ENCODE peak calls at places on chromosome 4, in five cellular contexts. J, W, B, L and D are unnamed samples.

GRCh38 chr4:184824776-184825393 is 883 bp downstream of the ACSL1 start:
- DNase-seq in J (no peak), W (no peak), B (no peak), L (no peak), D (no peak)

GRCh38 chr4:184282251-184282713 is 64.6 kb upstream of the ENPP6 start:
- DNase-seq in J (no peak), W (peak), B (no peak), L (peak), D (no peak)

GRCh38 chr4:6346373-6347110 is 76.9 kb downstream of the WFS1 start:
- DNase-seq in J (no peak), W (no peak), B (no peak), L (no peak), D (no peak)

GRCh38 chr4:53514509-53514908 is 76.8 kb downstream of the LNX1 start:
- DNase-seq in J (no peak), W (no peak), B (no peak), L (no peak), D (no peak)

GRCh38 chr4:10721616-10722015 is 37.0 kb upstream of the CLNK start:
- DNase-seq in J (no peak), W (no peak), B (no peak), L (no peak), D (no peak)

GRCh38 chr4:13912966-13913365 is 285.4 kb upstream of the BOD1L1 start:
- DNase-seq in J (peak), W (no peak), B (no peak), L (no peak), D (no peak)

GRCh38 chr4:138242076-138242829 is at the start of gene SLC7A11:
- DNase-seq in J (peak), W (no peak), B (peak), L (peak), D (peak)

GRCh38 chr4:121272526-121272925 is 108.3 kb downstream of the QRFPR start:
- DNase-seq in J (peak), W (no peak), B (peak), L (no peak), D (no peak)

GRCh38 chr4:128668566-128668965 is 140.9 kb upstream of the JADE1 start:
- DNase-seq in J (no peak), W (no peak), B (no peak), L (no peak), D (no peak)

GRCh38 chr4:170008801-170009200 is 17.4 kb downstream of the MFAP3L start:
- DNase-seq in J (no peak), W (no peak), B (no peak), L (no peak), D (no peak)

GRCh38 chr4:165810726-165811125 is 62.3 kb upstream of the TLL1 start:
- DNase-seq in J (peak), W (no peak), B (no peak), L (no peak), D (no peak)

GRCh38 chr4:14428125-14428524 is 574.2 kb upstream of the CPEB2 start:
- DNase-seq in J (no peak), W (no peak), B (no peak), L (no peak), D (no peak)

GRCh38 chr4:98516042-98516440 is 142.4 kb downstream of the TSPAN5 start:
- DNase-seq in J (peak), W (no peak), B (peak), L (no peak), D (no peak)

GRCh38 chr4:140372607-140373327 is 679 bp upstream of the SCOC start:
- DNase-seq in J (peak), W (peak), B (no peak), L (peak), D (no peak)

GRCh38 chr4:140367738-140368137 is 5.7 kb upstream of the SCOC start:
- DNase-seq in J (peak), W (no peak), B (peak), L (no peak), D (no peak)

GRCh38 chr4:140374130-140374477 is 658 bp downstream of the SCOC start:
- DNase-seq in J (no peak), W (no peak), B (no peak), L (no peak), D (no peak)

GRCh38 chr4:140368686-140369085 is 4.8 kb upstream of the SCOC start:
- DNase-seq in J (no peak), W (no peak), B (no peak), L (no peak), D (no peak)

GRCh38 chr4:140373328-140374129 is at the start of gene SCOC:
- DNase-seq in J (peak), W (peak), B (peak), L (peak), D (peak)
- TF ChIP-seq CTCF in J (no peak), W (no peak), B (no peak), L (no peak), D (no peak)

GRCh38 chr4:41041541-41041940 is 172.8 kb downstream of the APBB2 start:
- DNase-seq in J (no peak), W (no peak), B (no peak), L (no peak), D (no peak)

GRCh38 chr4:41044791-41045190 is 169.6 kb downstream of the APBB2 start:
- DNase-seq in J (no peak), W (no peak), B (no peak), L (no peak), D (no peak)

GRCh38 chr4:41038304-41038703 is 176.0 kb downstream of the APBB2 start:
- DNase-seq in J (no peak), W (no peak), B (no peak), L (no peak), D (no peak)

GRCh38 chr4:41039312-41039711 is 175.0 kb downstream of the APBB2 start:
- DNase-seq in J (no peak), W (no peak), B (no peak), L (no peak), D (no peak)

GRCh38 chr4:41044165-41044564 is 170.2 kb downstream of the APBB2 start:
- DNase-seq in J (no peak), W (no peak), B (no peak), L (no peak), D (no peak)
- TF ChIP-seq CTCF in J (no peak), W (no peak), B (peak), L (no peak), D (no peak)

GRCh38 chr4:23368081-23368697 is 521.7 kb downstream of the PPARGC1A start:
- DNase-seq in J (peak), W (no peak), B (no peak), L (no peak), D (no peak)
- TF ChIP-seq CTCF in J (peak), W (no peak), B (no peak), L (no peak), D (no peak)

GRCh38 chr4:81844717-81845116 is 373.0 kb upstream of the RASGEF1B start:
- DNase-seq in J (peak), W (peak), B (peak), L (peak), D (peak)
- TF ChIP-seq CTCF in J (peak), W (peak), B (peak), L (peak), D (peak)

DNA sequence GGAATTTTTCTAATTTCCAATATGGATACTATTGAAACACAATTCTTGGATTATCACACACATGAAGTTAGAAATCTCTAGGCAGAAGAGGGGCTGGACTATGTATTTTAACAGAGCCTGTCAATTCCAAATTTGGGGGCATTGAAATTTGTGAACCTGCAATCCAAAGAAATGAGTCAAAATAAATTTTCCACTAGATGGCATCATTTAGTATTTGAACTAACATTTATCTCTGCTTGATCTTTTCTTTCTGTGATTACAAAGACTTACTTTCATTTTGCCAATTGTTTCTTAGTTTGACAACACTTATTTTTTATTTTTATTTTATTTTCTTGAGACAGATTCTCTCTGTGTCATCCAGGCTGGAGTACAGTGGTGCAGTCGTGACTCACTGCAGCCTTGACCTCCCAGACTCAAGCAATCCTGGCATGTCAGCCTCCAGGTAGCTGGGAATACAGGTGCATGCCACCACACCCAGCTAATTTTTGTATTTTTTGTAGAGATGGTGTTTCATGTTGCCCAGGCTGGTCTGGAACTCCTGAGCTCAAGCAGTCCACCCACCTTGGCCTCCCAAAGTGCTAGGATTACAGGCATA is 2.7 kb upstream of the PYURF start:
- DNase-seq in J (peak), W (no peak), B (peak), L (peak), D (no peak)
- TF ChIP-seq CTCF in J (peak), W (peak), B (peak), L (peak), D (peak)

GRCh38 chr4:8705161-8706145 is 112.9 kb downstream of the CPZ start:
- DNase-seq in J (no peak), W (no peak), B (no peak), L (no peak), D (no peak)
- TF ChIP-seq CTCF in J (no peak), W (no peak), B (no peak), L (no peak), D (no peak)

GRCh38 chr4:103787057-103787456 is 67.3 kb upstream of the TACR3 start:
- DNase-seq in J (no peak), W (no peak), B (no peak), L (no peak), D (no peak)

GRCh38 chr4:103786593-103786992 is 66.8 kb upstream of the TACR3 start:
- DNase-seq in J (no peak), W (no peak), B (no peak), L (no peak), D (no peak)

DNA sequence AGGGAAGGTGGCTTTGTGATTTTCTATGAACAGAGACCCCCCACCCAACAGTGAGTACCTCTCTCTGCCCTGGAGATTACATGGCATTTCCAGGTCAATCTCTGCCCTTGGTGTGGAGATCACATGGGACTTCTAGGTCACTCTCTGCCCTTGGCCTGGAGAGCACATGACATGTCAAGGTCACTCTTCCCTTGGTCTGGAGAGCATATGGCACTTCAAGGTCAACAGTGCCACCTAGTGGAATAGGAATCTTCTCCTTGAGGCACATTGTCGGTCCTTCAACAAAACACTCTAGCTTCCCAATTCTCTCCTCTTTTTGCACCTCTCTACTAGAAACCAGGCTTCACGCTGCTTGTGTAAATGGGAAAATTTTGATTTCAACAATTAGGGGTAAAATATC is 66.2 kb upstream of the TACR3 start:
- DNase-seq in J (peak), W (no peak), B (peak), L (peak), D (peak)
- TF ChIP-seq CTCF in J (peak), W (no peak), B (peak), L (peak), D (peak)

GRCh38 chr4:145888393-145888792 is 50.2 kb downstream of the ZNF827 start:
- DNase-seq in J (no peak), W (no peak), B (no peak), L (no peak), D (no peak)
- TF ChIP-seq CTCF in J (peak), W (no peak), B (peak), L (no peak), D (peak)

DNA sequence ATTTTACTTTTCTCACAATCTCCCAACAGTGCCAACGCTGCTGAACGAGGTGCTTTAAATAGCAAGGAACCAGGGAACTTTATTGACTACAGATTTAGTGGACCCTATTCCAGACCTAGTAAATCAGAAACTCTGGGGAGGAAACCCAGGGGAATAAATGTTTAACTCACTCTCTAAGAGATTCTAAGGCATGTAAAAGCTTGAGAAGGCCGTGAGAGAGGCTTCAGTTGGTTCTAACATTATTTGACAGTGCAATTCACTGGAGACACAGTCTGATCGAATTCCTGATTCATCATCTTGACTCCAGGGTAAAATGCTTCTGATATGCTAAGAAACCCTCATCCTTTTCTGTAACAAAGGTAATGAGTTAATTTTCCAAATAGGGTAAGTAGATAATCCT is 494.4 kb downstream of the KCNIP4 start:
- DNase-seq in J (no peak), W (no peak), B (no peak), L (no peak), D (no peak)
- TF ChIP-seq CTCF in J (no peak), W (no peak), B (no peak), L (no peak), D (no peak)

GRCh38 chr4:8015512-8015911 is 75.9 kb upstream of the AFAP1 start:
- DNase-seq in J (peak), W (no peak), B (no peak), L (no peak), D (no peak)
- TF ChIP-seq CTCF in J (peak), W (no peak), B (peak), L (peak), D (peak)